ENCODE peak calls at places on chromosomes 4 and X, in eight cellular contexts. V is GM23338, N is mammary epithelial cell, H is A549, P is right lobe of liver, Q is suprapubic skin, K is epithelial cell of proximal tubule, G is fibroblast of pulmonary artery. D is an unnamed sample.

GRCh38 chr4:124253080-124253479 is 459.5 kb downstream of the ANKRD50 start:
- DNase-seq in V (no peak), N (no peak), H (no peak), P (no peak), Q (no peak), K (peak; percentile 18), G (no peak), D (no peak)

GRCh38 chrX:14915596-14915995 is 42.4 kb downstream of the MOSPD2 start:
- DNase-seq in V (no peak), N (no peak), H (no peak), P (no peak), Q (no peak), K (no peak), G (no peak), D (no peak)

GRCh38 chr4:117983541-117984451 is 50.5 kb upstream of the NDST3 start:
- DNase-seq in V (no peak), N (peak; percentile 37), H (no peak), P (no peak), Q (no peak), K (peak; percentile 35), G (peak; percentile 0), D (no peak)

GRCh38 chr4:80183196-80184052 is 13.9 kb upstream of the PRDM8 start:
- DNase-seq in V (peak; percentile 35), N (no peak), H (no peak), P (peak; percentile 56), Q (peak; percentile 79), K (no peak), G (peak; percentile 21), D (peak; percentile 83)

GRCh38 chr4:24568425-24568824 is 15.9 kb downstream of the DHX15 start:
- DNase-seq in V (no peak), N (no peak), H (no peak), P (no peak), Q (no peak), K (no peak), G (peak; percentile 36), D (no peak)

GRCh38 chr4:155772459-155773195 is 13.8 kb downstream of the GUCY1B1 start:
- DNase-seq in V (peak; percentile 71), N (no peak), H (no peak), P (no peak), Q (no peak), K (no peak), G (no peak), D (no peak)

GRCh38 chr4:88743696-88744095 is 46.1 kb upstream of the NAP1L5 start:
- DNase-seq in V (no peak), N (no peak), H (no peak), P (no peak), Q (no peak), K (no peak), G (peak; percentile 66), D (no peak)

GRCh38 chr4:61202638-61203495 is 2.7 kb downstream of the ADGRL3 start:
- DNase-seq in V (peak; percentile 63), N (peak; percentile 42), H (no peak), P (no peak), Q (no peak), K (no peak), G (peak; percentile 11), D (no peak)

GRCh38 chr4:76430519-76431388 is 4.3 kb upstream of the SHROOM3 start:
- DNase-seq in V (peak; percentile 83), N (peak; percentile 23), H (peak; percentile 33), P (no peak), Q (no peak), K (no peak), G (peak; percentile 75), D (no peak)

GRCh38 chr4:146212781-146213180 is 1.6 kb upstream of the REELD1 start:
- DNase-seq in V (no peak), N (no peak), H (no peak), P (no peak), Q (no peak), K (no peak), G (no peak), D (no peak)

GRCh38 chr4:182819751-182820150 is 97.4 kb downstream of the DCTD start:
- DNase-seq in V (no peak), N (no peak), H (no peak), P (no peak), Q (no peak), K (no peak), G (no peak), D (no peak)

GRCh38 chr4:100657187-100657586 is 139.4 kb upstream of the EMCN start:
- DNase-seq in V (no peak), N (peak; percentile 27), H (no peak), P (no peak), Q (no peak), K (no peak), G (peak; percentile 83), D (no peak)

GRCh38 chrX:40102393-40103381 is 4.9 kb upstream of the BCOR start:
- DNase-seq in V (no peak), N (no peak), H (no peak), P (no peak), Q (no peak), K (no peak), G (no peak), D (no peak)

GRCh38 chrX:134622813-134623185 is 35.5 kb downstream of the PLAC1 start:
- DNase-seq in V (no peak), N (peak; percentile 61), H (no peak), P (no peak), Q (no peak), K (no peak), G (peak; percentile 25), D (no peak)

GRCh38 chrX:49185062-49185394 is 1.1 kb downstream of the PRICKLE3 start:
- DNase-seq in V (peak; percentile 17), N (no peak), H (no peak), P (no peak), Q (no peak), K (no peak), G (no peak), D (no peak)

GRCh38 chrX:49187028-49187394 is 838 bp upstream of the PRICKLE3 start:
- DNase-seq in V (peak; percentile 48), N (no peak), H (no peak), P (no peak), Q (no peak), K (no peak), G (no peak), D (no peak)

GRCh38 chrX:49186125-49187027 is at the start of gene PRICKLE3:
- DNase-seq in V (peak; percentile 82), N (peak; percentile 60), H (peak; percentile 84), P (peak; percentile 91), Q (peak; percentile 89), K (no peak), G (peak; percentile 46), D (peak; percentile 92)

GRCh38 chrX:49184294-49185061 is 1.7 kb downstream of the PRICKLE3 start:
- DNase-seq in V (peak; percentile 97), N (peak; percentile 92), H (peak; percentile 95), P (no peak), Q (peak; percentile 95), K (peak; percentile 7), G (peak; percentile 91), D (peak; percentile 97)

DNA sequence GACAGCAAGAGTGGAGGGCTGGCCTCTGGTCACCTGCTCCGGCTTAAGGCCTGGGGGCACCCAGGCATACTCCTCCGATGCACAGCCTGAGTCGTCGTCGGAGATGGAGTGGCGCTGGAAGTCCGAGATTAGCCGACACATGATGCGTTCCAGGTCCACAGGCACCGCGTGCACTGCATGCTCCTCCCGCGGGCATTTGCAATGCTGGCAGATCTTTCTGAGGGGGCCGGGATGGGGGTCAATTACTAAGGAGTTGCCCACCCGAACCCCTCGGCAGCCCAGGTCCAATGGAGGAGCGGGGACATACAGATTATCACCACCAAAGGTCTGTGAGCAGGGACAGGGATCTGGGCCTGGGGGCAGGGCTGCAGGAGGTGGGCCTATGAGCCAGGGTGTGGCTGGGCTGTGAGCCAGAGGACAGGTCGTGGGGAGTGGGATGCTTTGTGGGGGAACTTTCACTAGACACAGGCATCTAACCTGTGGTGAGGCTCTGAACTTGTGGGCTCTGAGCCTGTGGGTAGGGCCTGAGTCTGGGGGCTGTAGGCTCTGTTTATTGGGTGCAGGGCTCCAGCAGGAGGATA is 2.4 kb downstream of the PRICKLE3 start:
- DNase-seq in V (no peak), N (no peak), H (no peak), P (no peak), Q (no peak), K (no peak), G (no peak), D (peak; percentile 73)
- H3K4me3 ChIP-seq in V (no peak overlapping the region), N (peak overlapping the region; percentile 43), H (peak overlapping the region; percentile 32), P (no peak overlapping the region), Q (peak overlapping the region; percentile 56), K (no peak overlapping the region), G (peak overlapping the region; percentile 27), D (no peak overlapping the region)

DNA sequence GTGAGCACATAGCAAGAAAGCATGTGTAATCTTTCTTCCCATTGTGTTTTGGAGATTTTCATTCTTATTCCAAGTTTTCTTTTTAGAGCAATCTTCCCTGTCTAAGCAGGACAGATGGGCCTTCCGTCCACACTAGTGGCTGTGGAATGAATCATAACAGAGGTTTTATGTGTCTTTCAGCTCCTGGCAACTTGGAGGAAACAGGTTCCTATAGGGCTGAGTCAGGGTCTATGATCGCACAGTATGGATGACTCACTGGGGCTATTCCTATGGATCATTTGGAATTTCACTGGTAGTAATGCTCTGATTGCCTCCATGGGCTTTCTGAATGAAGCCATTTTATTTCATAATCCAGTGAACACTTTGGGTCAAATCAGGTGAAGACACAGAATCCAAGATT is 51.8 kb upstream of the CBLL2 start:
- DNase-seq in V (no peak), N (peak; percentile 80), H (peak; percentile 29), P (no peak), Q (no peak), K (no peak), G (peak; percentile 28), D (no peak)
- TF ChIP-seq CTCF in V (no peak), N (no peak), H (no peak), P (no peak), Q (no peak), K (no peak), G (no peak), D (no peak)

GRCh38 chr4:48699470-48699869 is 80.6 kb downstream of the FRYL start:
- DNase-seq in V (no peak), N (peak; percentile 53), H (peak; percentile 4), P (no peak), Q (no peak), K (peak; percentile 54), G (no peak), D (no peak)
- H3K4me3 ChIP-seq in V (no peak overlapping the region), N (peak overlapping the region; percentile 29), H (peak overlapping the region; percentile 11), P (no peak overlapping the region), Q (no peak overlapping the region), K (peak overlapping the region; percentile 36), G (no peak overlapping the region), D (no peak overlapping the region)

GRCh38 chrX:6227445-6227820 is 1.2 kb downstream of the NLGN4X start:
- DNase-seq in V (peak; percentile 11), N (no peak), H (no peak), P (no peak), Q (no peak), K (no peak), G (no peak), D (no peak)

GRCh38 chrX:6226646-6227444 is 1.8 kb downstream of the NLGN4X start:
- DNase-seq in V (peak; percentile 33), N (no peak), H (no peak), P (no peak), Q (no peak), K (no peak), G (no peak), D (no peak)

GRCh38 chrX:6225307-6226052 is 3.2 kb downstream of the NLGN4X start:
- DNase-seq in V (peak; percentile 32), N (peak; percentile 5), H (no peak), P (no peak), Q (no peak), K (no peak), G (no peak), D (no peak)

GRCh38 chrX:6226053-6226645 is 2.5 kb downstream of the NLGN4X start:
- DNase-seq in V (peak; percentile 73), N (peak; percentile 15), H (no peak), P (peak; percentile 52), Q (no peak), K (no peak), G (no peak), D (no peak)

GRCh38 chrX:6223516-6223915 is 5.2 kb downstream of the NLGN4X start:
- DNase-seq in V (no peak), N (no peak), H (no peak), P (no peak), Q (no peak), K (no peak), G (no peak), D (no peak)
- TF ChIP-seq CTCF in V (no peak), N (no peak), H (no peak), P (no peak), Q (no peak), K (no peak), G (no peak), D (no peak)

D was measured in sigmoid colon.